ENCODE peak calls at places on chromosomes 11 and 22, in ten cellular contexts. X is activated CD4-positive, CD25-positive, alpha-beta regulatory T cell treated with anti-CD3 and anti-CD28 coated beads, Interleukin-2, amount 50 U/mL, for 16 hours; O is mammary epithelial cell; I is C1 segment of cervical spinal cord; K is memory B cell; G is endothelial cell; H is stimulated activated CD4-positive, alpha-beta T cell treated with anti-CD3 and anti-CD28 coated beads, Interleukin-4, amount 100 ng/mL, for 1 hour; L is occipital lobe; A is pancreas; F is progenitor cell of endocrine pancreas. C is an unnamed sample.

GRCh38 chr11:19746081-19746480 is 33.4 kb downstream of the NAV2 start:
- DNase-seq in X (no peak), K (no peak), F (no peak), G (no peak), A (no peak), L (no peak), H (no peak), I (no peak), O (no peak), C (no peak)

GRCh38 chr22:39234157-39234793 is 10.5 kb downstream of the PDGFB start:
- DNase-seq in L (no peak), K (no peak), O (no peak), I (peak), X (no peak), A (no peak), F (no peak), H (no peak), G (no peak), C (no peak)

GRCh38 chr22:48368975-48369525 is 1458.6 kb downstream of the BRD1 start:
- DNase-seq in O (no peak), H (no peak), X (no peak), L (no peak), G (no peak), I (no peak), K (no peak), F (no peak), A (no peak), C (no peak)

GRCh38 chr11:75802913-75803820 is 11.8 kb upstream of the UVRAG start:
- DNase-seq in H (peak), L (peak), A (peak), F (peak), K (peak), X (peak), I (peak), G (peak), O (peak), C (peak)

GRCh38 chr11:88555829-88556202 is 218.3 kb upstream of the CTSC start:
- DNase-seq in K (no peak), X (no peak), H (no peak), O (peak), G (no peak), I (no peak), A (no peak), F (no peak), L (no peak), C (no peak)

GRCh38 chr11:93740802-93741093 is 547 bp downstream of the TAF1D start:
- DNase-seq in L (no peak), F (no peak), G (peak), H (peak), X (peak), A (peak), I (no peak), O (peak), K (no peak), C (peak)

GRCh38 chr11:59429924-59430516 is 3.8 kb upstream of the OR5A2 start:
- DNase-seq in A (peak), I (no peak), K (peak), O (peak), H (no peak), X (peak), L (no peak), F (peak), G (peak), C (no peak)

GRCh38 chr22:49307870-49308269 is 519.8 kb downstream of the BRD1 start:
- DNase-seq in G (peak), X (no peak), L (no peak), A (peak), I (no peak), H (no peak), O (no peak), F (peak), K (no peak), C (peak)

C was measured in posterior cingulate gyrus.